ENCODE peak calls at places on chromosomes 3 and 15, in ten cellular contexts. T, O, B, J, N, A, D, L, Q and V are unnamed samples.

GRCh38 chr3:110077093-110077492 is 739.7 kb upstream of the DPPA4 start:
- DNase-seq in L (no peak), J (no peak), D (no peak), Q (no peak), A (no peak), N (no peak), B (no peak), O (no peak), T (no peak), V (no peak)

GRCh38 chr3:89300976-89301375 is 193.6 kb downstream of the EPHA3 start:
- DNase-seq in L (no peak), N (no peak), T (no peak), Q (peak; percentile 56), B (no peak), J (no peak), O (no peak), A (no peak), D (no peak), V (no peak)

GRCh38 chr15:32029409-32029861 is 880 bp upstream of the CHRNA7 start:
- DNase-seq in T (peak; percentile 8), O (no peak), A (no peak), J (no peak), B (peak; percentile 58), N (peak; percentile 31), Q (peak; percentile 4), D (no peak), L (peak; percentile 45), V (peak; percentile 60)

GRCh38 chr3:138625707-138626365 is 17.3 kb downstream of the FAIM start:
- DNase-seq in Q (peak; percentile 40), A (no peak), B (no peak), D (no peak), L (no peak), T (no peak), N (no peak), J (no peak), O (peak; percentile 11), V (no peak)

GRCh38 chr3:25396251-25396650 is 31.8 kb upstream of the RARB start:
- DNase-seq in T (no peak), D (no peak), O (no peak), J (no peak), L (no peak), B (no peak), N (no peak), Q (no peak), A (no peak), V (no peak)

GRCh38 chr15:53693729-53694533 is 65.5 kb downstream of the WDR72 start:
- DNase-seq in O (no peak), N (no peak), J (no peak), L (peak; percentile 53), D (peak; percentile 22), B (no peak), A (no peak), Q (no peak), T (no peak), V (peak; percentile 6)

GRCh38 chr3:60395173-60395762 is 856.0 kb downstream of the FHIT start:
- DNase-seq in B (no peak), O (no peak), L (no peak), T (no peak), N (no peak), D (no peak), J (no peak), A (no peak), Q (no peak), V (no peak)

GRCh38 chr3:186143280-186143679 is 34.4 kb upstream of the ETV5 start:
- DNase-seq in O (no peak), L (no peak), A (no peak), D (no peak), J (no peak), T (no peak), Q (no peak), B (no peak), N (no peak), V (no peak)

GRCh38 chr3:127809211-127809610 is 13.1 kb downstream of the MGLL start:
- DNase-seq in A (no peak), D (no peak), N (no peak), T (no peak), L (no peak), B (no peak), Q (no peak), J (no peak), O (no peak), V (no peak)

GRCh38 chr3:133769536-133769935 is 23.3 kb downstream of the TF start:
- DNase-seq in T (no peak), D (no peak), N (no peak), L (no peak), J (no peak), A (no peak), Q (no peak), O (no peak), B (no peak), V (no peak)

GRCh38 chr3:152205097-152205593 is 63.6 kb upstream of the MBNL1 start:
- DNase-seq in A (no peak), B (no peak), J (no peak), N (no peak), O (no peak), Q (no peak), T (no peak), D (no peak), L (no peak), V (no peak)

GRCh38 chr3:10713656-10714055 is 102.4 kb upstream of the SLC6A11 start:
- DNase-seq in T (no peak), L (no peak), D (no peak), O (no peak), A (no peak), B (no peak), J (no peak), N (no peak), Q (no peak), V (no peak)